ENCODE peak calls at places on chromosomes 6 and 20, in four cellular contexts. L is tibial nerve, D is fibroblast of the aortic adventitia, H is Panc1. F is an unnamed sample.

GRCh38 chr6:23494367-23494766 is 631.6 kb upstream of the NRSN1 start:
- DNase-seq in L (no peak), D (no peak), H (no peak), F (no peak)

GRCh38 chr6:2990179-2990931 is 9.3 kb upstream of the NQO2 start:
- DNase-seq in L (no peak), D (peak; percentile 49), H (no peak), F (peak; percentile 26)

GRCh38 chr6:3696525-3696924 is 55.0 kb downstream of the PXDC1 start:
- DNase-seq in L (no peak), D (peak; percentile 51), H (no peak), F (peak; percentile 44)

GRCh38 chr6:3075522-3076113 is 7.3 kb downstream of the RIPK1 start:
- DNase-seq in L (no peak), D (no peak), H (no peak), F (peak; percentile 27)

GRCh38 chr6:18509871-18510643 is 122.9 kb downstream of the RNF144B start:
- DNase-seq in L (no peak), D (peak; percentile 15), H (no peak), F (no peak)

GRCh38 chr20:7728373-7728772 is 211.9 kb downstream of the HAO1 start:
- DNase-seq in L (no peak), D (peak; percentile 28), H (no peak), F (peak; percentile 55)

GRCh38 chr20:58800134-58800650 is 50.5 kb downstream of the GNAS-AS1 start:
- DNase-seq in L (no peak), D (no peak), H (no peak), F (no peak)

GRCh38 chr6:124223596-124223995 is 419.9 kb downstream of the NKAIN2 start:
- DNase-seq in L (no peak), D (peak; percentile 4), H (no peak), F (peak; percentile 75)

GRCh38 chr20:44478188-44478587 is 2.5 kb downstream of the TTPAL start:
- DNase-seq in L (no peak), D (no peak), H (no peak), F (no peak)

GRCh38 chr20:44479643-44480042 is 4.0 kb downstream of the TTPAL start:
- DNase-seq in L (no peak), D (no peak), H (no peak), F (no peak)

GRCh38 chr20:44477151-44477550 is 1.5 kb downstream of the TTPAL start:
- DNase-seq in L (no peak), D (peak; percentile 10), H (no peak), F (no peak)

GRCh38 chr20:44475372-44475693 is 341 bp upstream of the TTPAL start:
- DNase-seq in L (no peak), D (no peak), H (no peak), F (no peak)

GRCh38 chr20:44475694-44476560 is at the start of gene TTPAL:
- DNase-seq in L (peak; percentile 85), D (peak; percentile 73), H (peak; percentile 55), F (peak; percentile 84)
- TF ChIP-seq CTCF in L (peak; percentile 33), D (peak; percentile 34), H (no peak), F (peak; percentile 21)

GRCh38 chr6:152981989-152982767 is 663 bp downstream of the FBXO5 start:
- DNase-seq in L (no peak), D (no peak), H (no peak), F (no peak)

GRCh38 chr6:152982768-152983636 is at the start of gene FBXO5:
- DNase-seq in L (peak; percentile 94), D (peak; percentile 97), H (peak; percentile 87), F (peak; percentile 95)

GRCh38 chr6:152981219-152981618 is 1.6 kb downstream of the FBXO5 start:
- DNase-seq in L (no peak), D (no peak), H (no peak), F (no peak)

GRCh38 chr6:152979116-152979515 is 3.7 kb downstream of the FBXO5 start:
- DNase-seq in L (no peak), D (no peak), H (no peak), F (no peak)

DNA sequence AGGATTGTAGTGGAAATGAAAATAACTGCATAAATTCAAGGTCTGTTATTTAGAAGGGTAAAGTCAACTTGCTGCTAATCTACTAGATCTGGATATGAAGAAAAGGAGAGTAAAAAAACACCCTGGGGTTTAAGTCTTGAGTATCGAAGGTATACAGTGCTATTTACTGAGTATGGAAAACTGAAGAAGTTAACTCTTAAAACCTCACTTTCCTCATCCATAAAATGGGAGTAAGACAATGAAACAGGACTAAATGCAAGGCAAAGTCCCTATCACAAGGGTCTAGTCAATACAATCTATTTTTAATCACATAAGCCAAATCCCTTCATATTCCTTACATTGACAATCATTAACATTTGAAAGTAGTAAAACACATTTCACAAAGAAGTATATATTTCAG is 2.2 kb downstream of the FBXO5 start:
- DNase-seq in L (no peak), D (no peak), H (no peak), F (no peak)
- H3K4me3 ChIP-seq in L (no peak overlapping the region), D (peak overlapping the region; percentile 45), H (peak overlapping the region; percentile 69), F (peak overlapping the region; percentile 92)

GRCh38 chr6:82413868-82414267 is 50.3 kb downstream of the TPBG start:
- DNase-seq in L (no peak), D (no peak), H (no peak), F (no peak)
- TF ChIP-seq CTCF in L (no peak), D (no peak), H (no peak), F (no peak)

DNA sequence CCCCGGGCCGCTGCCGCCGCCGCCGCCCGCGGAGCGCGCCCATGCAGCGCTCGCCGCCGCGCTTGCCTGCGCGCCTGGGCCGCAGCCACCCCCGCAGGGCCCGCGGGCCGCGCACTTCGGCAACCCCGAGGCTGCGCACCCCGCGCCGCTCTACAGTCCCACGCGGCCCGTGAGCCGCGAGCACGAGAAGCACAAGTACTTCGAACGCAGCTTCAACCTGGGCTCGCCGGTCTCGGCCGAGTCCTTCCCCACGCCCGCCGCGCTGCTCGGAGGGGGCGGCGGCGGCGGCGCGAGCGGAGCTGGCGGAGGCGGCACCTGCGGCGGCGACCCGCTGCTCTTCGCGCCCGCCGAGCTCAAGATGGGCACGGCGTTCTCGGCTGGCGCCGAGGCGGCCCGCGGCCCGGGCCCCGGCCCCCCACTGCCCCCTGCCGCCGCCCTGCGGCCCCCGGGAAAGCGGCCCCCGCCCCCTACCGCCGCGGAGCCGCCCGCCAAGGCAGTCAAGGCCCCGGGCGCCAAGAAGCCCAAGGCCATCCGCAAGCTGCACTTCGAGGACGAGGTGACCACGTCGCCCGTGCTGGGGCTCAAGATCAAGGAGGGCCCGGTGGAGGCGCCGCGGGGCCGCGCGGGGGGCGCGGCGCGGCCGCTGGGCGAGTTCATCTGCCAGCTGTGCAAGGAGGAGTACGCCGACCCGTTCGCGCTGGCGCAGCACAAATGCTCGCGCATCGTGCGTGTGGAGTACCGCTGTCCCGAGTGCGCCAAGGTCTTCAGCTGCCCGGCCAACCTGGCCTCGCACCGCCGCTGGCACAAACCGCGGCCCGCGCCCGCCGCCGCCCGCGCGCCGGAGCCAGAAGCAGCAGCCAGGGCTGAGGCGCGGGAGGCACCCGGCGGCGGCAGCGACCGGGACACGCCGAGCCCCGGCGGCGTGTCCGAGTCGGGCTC is 779 bp downstream of the INSM1 start:
- DNase-seq in L (no peak), D (no peak), H (no peak), F (peak; percentile 7)
- H3K4me3 ChIP-seq in L (no peak overlapping the region), D (no peak overlapping the region), H (peak overlapping the region; percentile 18), F (no peak overlapping the region)

F was measured in fibroblast of mammary gland.